ENCODE peak calls at places on chromosome 15, in six cellular contexts. One of them, this sample, is unnamed. For H3K27me3 and H3K4me1, the result is how much of the 10 kb centered on the place peaks cover.

GRCh38 chr15:73002509-73002908 is 49.8 kb upstream of the NEO1 start:
- DNase-seq in mammary epithelial cell: no peak
- DNase-seq in heart left ventricle: no peak
- DNase-seq in SK-N-SH: no peak
- DNase-seq in CD8-positive, alpha-beta memory T cell: no peak
- DNase-seq in fibroblast of lung: peak
- DNase-seq in this sample: no peak

GRCh38 chr15:57680021-57680420 is 26.5 kb upstream of the POLR2M start:
- DNase-seq in heart left ventricle: no peak
- DNase-seq in fibroblast of lung: peak
- DNase-seq in CD8-positive, alpha-beta memory T cell: no peak
- DNase-seq in mammary epithelial cell: peak
- DNase-seq in SK-N-SH: no peak
- DNase-seq in this sample: no peak

GRCh38 chr15:64501396-64501716 is 41.0 kb downstream of the ZNF609 start:
- DNase-seq in mammary epithelial cell: no peak
- DNase-seq in CD8-positive, alpha-beta memory T cell: no peak
- DNase-seq in heart left ventricle: no peak
- DNase-seq in fibroblast of lung: no peak
- DNase-seq in SK-N-SH: no peak
- DNase-seq in this sample: no peak

GRCh38 chr15:68463444-68463843 is 31.5 kb upstream of the ITGA11 start:
- DNase-seq in CD8-positive, alpha-beta memory T cell: no peak
- DNase-seq in heart left ventricle: no peak
- DNase-seq in fibroblast of lung: no peak
- DNase-seq in SK-N-SH: no peak
- DNase-seq in mammary epithelial cell: no peak
- DNase-seq in this sample: no peak

GRCh38 chr15:37125143-37125542 is 24.8 kb upstream of the MEIS2 start:
- DNase-seq in SK-N-SH: no peak
- DNase-seq in mammary epithelial cell: no peak
- DNase-seq in fibroblast of lung: no peak
- DNase-seq in CD8-positive, alpha-beta memory T cell: no peak
- DNase-seq in heart left ventricle: no peak
- DNase-seq in this sample: no peak

GRCh38 chr15:92661069-92661468 is 5.5 kb upstream of the FAM174B start:
- DNase-seq in mammary epithelial cell: no peak
- DNase-seq in SK-N-SH: no peak
- DNase-seq in heart left ventricle: no peak
- DNase-seq in CD8-positive, alpha-beta memory T cell: no peak
- DNase-seq in fibroblast of lung: no peak
- DNase-seq in this sample: no peak

GRCh38 chr15:74779162-74779648 is 2.7 kb upstream of the CSK start:
- DNase-seq in mammary epithelial cell: no peak
- DNase-seq in fibroblast of lung: no peak
- DNase-seq in SK-N-SH: no peak
- DNase-seq in heart left ventricle: no peak
- DNase-seq in CD8-positive, alpha-beta memory T cell: no peak
- DNase-seq in this sample: no peak

GRCh38 chr15:74201656-74202420 is 749 bp downstream of the STRA6 start:
- DNase-seq in SK-N-SH: peak
- DNase-seq in heart left ventricle: no peak
- DNase-seq in CD8-positive, alpha-beta memory T cell: no peak
- DNase-seq in mammary epithelial cell: peak
- DNase-seq in fibroblast of lung: peak
- DNase-seq in this sample: no peak

GRCh38 chr15:33098082-33099058 is 96.1 kb downstream of the FMN1 start:
- DNase-seq in mammary epithelial cell: peak
- DNase-seq in fibroblast of lung: peak
- DNase-seq in SK-N-SH: no peak
- DNase-seq in heart left ventricle: no peak
- DNase-seq in CD8-positive, alpha-beta memory T cell: no peak
- DNase-seq in this sample: no peak

GRCh38 chr15:43441316-43441715 is 51.6 kb downstream of the TP53BP1 start:
- DNase-seq in mammary epithelial cell: no peak
- DNase-seq in SK-N-SH: peak
- DNase-seq in fibroblast of lung: peak
- DNase-seq in CD8-positive, alpha-beta memory T cell: no peak
- DNase-seq in heart left ventricle: no peak
- DNase-seq in this sample: no peak

GRCh38 chr15:68441045-68441743 is 9.2 kb upstream of the ITGA11 start:
- DNase-seq in heart left ventricle: peak
- DNase-seq in CD8-positive, alpha-beta memory T cell: no peak
- DNase-seq in mammary epithelial cell: no peak
- DNase-seq in fibroblast of lung: peak
- DNase-seq in SK-N-SH: no peak
- DNase-seq in this sample: peak

GRCh38 chr15:79595995-79596622 is 164.0 kb downstream of the MINAR1 start:
- DNase-seq in mammary epithelial cell: peak
- DNase-seq in heart left ventricle: no peak
- DNase-seq in CD8-positive, alpha-beta memory T cell: no peak
- DNase-seq in fibroblast of lung: peak
- DNase-seq in SK-N-SH: peak
- DNase-seq in this sample: no peak

GRCh38 chr15:78174398-78174797 is 25.2 kb downstream of the IDH3A start:
- DNase-seq in fibroblast of lung: no peak
- DNase-seq in mammary epithelial cell: no peak
- DNase-seq in SK-N-SH: no peak
- DNase-seq in heart left ventricle: no peak
- DNase-seq in CD8-positive, alpha-beta memory T cell: no peak
- DNase-seq in this sample: no peak

GRCh38 chr15:78149805-78150751 is 916 bp downstream of the IDH3A start:
- DNase-seq in SK-N-SH: no peak
- DNase-seq in fibroblast of lung: no peak
- DNase-seq in mammary epithelial cell: peak
- DNase-seq in heart left ventricle: no peak
- DNase-seq in CD8-positive, alpha-beta memory T cell: no peak
- DNase-seq in this sample: no peak

GRCh38 chr15:40929730-40930429 is 740 bp downstream of the DLL4 start:
- DNase-seq in SK-N-SH: peak
- DNase-seq in heart left ventricle: no peak
- DNase-seq in mammary epithelial cell: peak
- DNase-seq in fibroblast of lung: peak
- DNase-seq in CD8-positive, alpha-beta memory T cell: no peak
- DNase-seq in this sample: no peak

GRCh38 chr15:35092846-35093245 is 7.8 kb upstream of the NANOGP8 start:
- DNase-seq in fibroblast of lung: no peak
- DNase-seq in mammary epithelial cell: no peak
- DNase-seq in heart left ventricle: no peak
- DNase-seq in CD8-positive, alpha-beta memory T cell: no peak
- DNase-seq in SK-N-SH: no peak
- DNase-seq in this sample: no peak

GRCh38 chr15:80010131-80010673 is 39.2 kb upstream of the BCL2A1 start:
- DNase-seq in CD8-positive, alpha-beta memory T cell: no peak
- DNase-seq in mammary epithelial cell: peak
- DNase-seq in SK-N-SH: no peak
- DNase-seq in fibroblast of lung: peak
- DNase-seq in heart left ventricle: no peak
- DNase-seq in this sample: peak

GRCh38 chr15:69410290-69410874 is 3.8 kb upstream of the KIF23 start:
- DNase-seq in CD8-positive, alpha-beta memory T cell: no peak
- DNase-seq in heart left ventricle: no peak
- DNase-seq in SK-N-SH: peak
- DNase-seq in fibroblast of lung: peak
- DNase-seq in mammary epithelial cell: peak
- DNase-seq in this sample: no peak

DNA sequence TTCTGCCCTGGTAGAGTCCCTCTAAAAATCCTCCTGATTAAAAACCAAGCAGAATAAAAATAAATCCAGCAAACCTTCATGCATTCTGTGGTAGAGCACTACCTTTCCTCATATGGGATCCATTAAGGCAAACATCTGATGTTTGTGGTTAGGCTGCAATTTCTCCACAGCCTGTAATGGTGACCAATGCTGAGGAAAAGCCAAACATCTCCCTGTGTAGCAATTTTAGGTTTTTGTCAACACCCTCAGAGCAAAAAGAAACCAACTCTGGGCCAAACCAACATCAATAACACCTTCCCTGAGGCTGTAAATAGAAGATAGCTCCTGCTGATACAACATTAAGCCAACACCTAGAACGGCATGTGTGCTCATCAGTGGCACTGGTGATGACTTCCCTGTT is 191.6 kb downstream of the ATP8B4 start:
- DNase-seq in CD8-positive, alpha-beta memory T cell: no peak
- DNase-seq in SK-N-SH: no peak
- DNase-seq in heart left ventricle: no peak
- DNase-seq in fibroblast of lung: peak
- DNase-seq in mammary epithelial cell: no peak
- DNase-seq in this sample: no peak
- H3K4me3 ChIP-seq in CD8-positive, alpha-beta memory T cell: no peak
- H3K4me3 ChIP-seq in SK-N-SH: no peak
- H3K4me3 ChIP-seq in heart left ventricle: no peak
- H3K4me3 ChIP-seq in fibroblast of lung: no peak
- H3K4me3 ChIP-seq in mammary epithelial cell: no peak
- H3K4me3 ChIP-seq in this sample: no peak

GRCh38 chr15:62068787-62069170 is 2.0 kb downstream of the C2CD4A start:
- DNase-seq in SK-N-SH: peak
- DNase-seq in mammary epithelial cell: peak
- DNase-seq in fibroblast of lung: peak
- DNase-seq in CD8-positive, alpha-beta memory T cell: no peak
- DNase-seq in heart left ventricle: no peak
- DNase-seq in this sample: no peak
- H3K27me3 ChIP-seq in SK-N-SH: under half
- H3K27me3 ChIP-seq in mammary epithelial cell: under half
- H3K27me3 ChIP-seq in fibroblast of lung: under half
- H3K27me3 ChIP-seq in CD8-positive, alpha-beta memory T cell: under half
- H3K27me3 ChIP-seq in heart left ventricle: under half
- H3K27me3 ChIP-seq in this sample: under half

GRCh38 chr15:52963865-52964264 is 173.7 kb upstream of the ONECUT1 start:
- DNase-seq in fibroblast of lung: no peak
- DNase-seq in heart left ventricle: no peak
- DNase-seq in mammary epithelial cell: no peak
- DNase-seq in SK-N-SH: no peak
- DNase-seq in CD8-positive, alpha-beta memory T cell: no peak
- DNase-seq in this sample: no peak
- H3K4me1 ChIP-seq in fibroblast of lung: under half
- H3K4me1 ChIP-seq in heart left ventricle: under half
- H3K4me1 ChIP-seq in mammary epithelial cell: under half
- H3K4me1 ChIP-seq in SK-N-SH: under half
- H3K4me1 ChIP-seq in CD8-positive, alpha-beta memory T cell: under half
- H3K4me1 ChIP-seq in this sample: under half

GRCh38 chr15:48076454-48076853 is 44.3 kb upstream of the SLC24A5 start:
- DNase-seq in CD8-positive, alpha-beta memory T cell: no peak
- DNase-seq in SK-N-SH: no peak
- DNase-seq in mammary epithelial cell: no peak
- DNase-seq in heart left ventricle: no peak
- DNase-seq in fibroblast of lung: no peak
- DNase-seq in this sample: no peak

GRCh38 chr15:48077785-48078184 is 43.0 kb upstream of the SLC24A5 start:
- DNase-seq in SK-N-SH: no peak
- DNase-seq in mammary epithelial cell: no peak
- DNase-seq in fibroblast of lung: no peak
- DNase-seq in heart left ventricle: no peak
- DNase-seq in CD8-positive, alpha-beta memory T cell: no peak
- DNase-seq in this sample: no peak

GRCh38 chr15:48073881-48074280 is 46.9 kb upstream of the SLC24A5 start:
- DNase-seq in mammary epithelial cell: no peak
- DNase-seq in fibroblast of lung: no peak
- DNase-seq in CD8-positive, alpha-beta memory T cell: no peak
- DNase-seq in SK-N-SH: no peak
- DNase-seq in heart left ventricle: no peak
- DNase-seq in this sample: no peak

DNA sequence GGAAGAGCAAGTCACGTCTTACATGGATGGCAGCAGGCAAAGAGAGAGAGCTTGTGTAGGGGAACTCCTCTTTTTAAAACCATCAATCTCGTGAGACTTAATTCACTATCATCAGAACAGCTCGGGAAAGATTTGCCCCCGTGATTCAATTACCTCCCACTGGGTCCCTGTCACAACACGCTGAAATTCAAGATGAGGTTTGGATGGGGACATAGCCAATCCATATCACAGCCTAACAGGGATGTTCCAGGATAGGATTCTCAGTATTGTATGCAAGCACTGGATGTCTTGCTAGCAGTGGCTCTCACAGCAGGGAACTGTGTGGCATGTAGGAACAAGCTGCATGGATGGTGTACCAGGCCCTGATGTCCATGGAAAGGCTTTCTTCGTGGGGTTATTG is 47.8 kb upstream of the SLC24A5 start:
- DNase-seq in mammary epithelial cell: no peak
- DNase-seq in SK-N-SH: no peak
- DNase-seq in heart left ventricle: no peak
- DNase-seq in CD8-positive, alpha-beta memory T cell: no peak
- DNase-seq in fibroblast of lung: no peak
- DNase-seq in this sample: no peak
- H3K4me3 ChIP-seq in mammary epithelial cell: no peak
- H3K4me3 ChIP-seq in SK-N-SH: no peak
- H3K4me3 ChIP-seq in heart left ventricle: no peak
- H3K4me3 ChIP-seq in CD8-positive, alpha-beta memory T cell: no peak
- H3K4me3 ChIP-seq in fibroblast of lung: no peak
- H3K4me3 ChIP-seq in this sample: no peak

DNA sequence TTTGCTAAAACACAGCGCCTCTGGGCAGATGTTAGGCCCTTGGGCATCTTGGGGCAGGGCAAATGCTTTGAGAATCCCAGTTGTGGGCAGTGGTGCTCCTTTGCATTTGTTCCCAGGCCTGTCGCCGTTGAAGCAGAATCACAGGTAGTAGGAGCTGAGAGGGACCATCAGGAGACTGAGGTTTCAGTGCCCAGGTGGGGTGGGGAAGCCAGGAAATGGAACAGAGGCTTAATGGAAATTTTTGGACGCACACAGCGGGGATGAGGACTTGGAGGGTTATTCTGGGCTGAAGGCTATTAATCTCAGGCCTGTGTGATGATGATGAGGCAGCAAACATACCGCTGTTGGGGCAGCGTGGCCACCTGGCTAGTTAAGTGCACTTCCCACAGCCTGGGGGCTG is 99.5 kb downstream of the SV2B start:
- DNase-seq in mammary epithelial cell: no peak
- DNase-seq in CD8-positive, alpha-beta memory T cell: no peak
- DNase-seq in SK-N-SH: no peak
- DNase-seq in heart left ventricle: no peak
- DNase-seq in fibroblast of lung: no peak
- DNase-seq in this sample: no peak
- H3K27me3 ChIP-seq in mammary epithelial cell: under half
- H3K27me3 ChIP-seq in CD8-positive, alpha-beta memory T cell: under half
- H3K27me3 ChIP-seq in SK-N-SH: under half
- H3K27me3 ChIP-seq in heart left ventricle: under half
- H3K27me3 ChIP-seq in fibroblast of lung: under half
- H3K27me3 ChIP-seq in this sample: under half

DNA sequence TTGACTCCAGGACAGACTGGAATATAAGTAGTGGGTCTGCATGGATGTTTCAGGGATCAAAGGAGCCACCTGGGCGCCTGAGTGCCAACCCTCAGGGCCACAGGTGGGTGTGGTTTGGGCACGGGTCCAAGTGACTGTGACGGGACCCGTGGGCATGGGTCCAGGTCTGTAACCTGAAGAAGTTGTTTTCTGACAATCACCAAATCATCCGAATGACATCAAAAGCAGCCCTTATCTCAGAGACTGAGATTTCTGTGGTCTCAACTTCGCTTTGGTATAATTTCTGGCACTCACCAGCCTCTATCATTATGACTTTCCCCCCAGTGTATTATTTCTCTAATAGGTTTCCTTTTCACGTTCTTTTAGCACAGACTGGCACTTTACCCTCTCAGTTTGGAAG is 24.4 kb downstream of the RLBP1 start:
- DNase-seq in mammary epithelial cell: peak
- DNase-seq in SK-N-SH: no peak
- DNase-seq in heart left ventricle: no peak
- DNase-seq in CD8-positive, alpha-beta memory T cell: no peak
- DNase-seq in fibroblast of lung: no peak
- DNase-seq in this sample: no peak
- H3K4me1 ChIP-seq in mammary epithelial cell: under half
- H3K4me1 ChIP-seq in SK-N-SH: under half
- H3K4me1 ChIP-seq in heart left ventricle: under half
- H3K4me1 ChIP-seq in CD8-positive, alpha-beta memory T cell: under half
- H3K4me1 ChIP-seq in fibroblast of lung: under half
- H3K4me1 ChIP-seq in this sample: under half

This sample was measured in right atrium auricular region.